ENCODE peak calls at places on chromosomes 1 and 21, in eight cellular contexts. C is fibroblast of mammary gland, O is heart left ventricle, A is coronary artery, I is choroid plexus epithelial cell, W is dorsolateral prefrontal cortex, D is fibroblast of lung, H is HFFc6. V is an unnamed sample.

GRCh38 chr1:25774921-25775774 is 24.8 kb upstream of the SELENON start:
- DNase-seq in C (no peak), O (no peak), A (no peak), I (no peak), W (no peak), D (no peak), H (no peak), V (no peak)

GRCh38 chr1:108114026-108114599 is 86.0 kb downstream of the SLC25A24 start:
- DNase-seq in C (no peak), O (no peak), A (no peak), I (no peak), W (no peak), D (no peak), H (no peak), V (no peak)

GRCh38 chr1:51518730-51519047 is 377 bp downstream of the EPS15 start:
- DNase-seq in C (no peak), O (peak), A (peak), I (peak), W (no peak), D (no peak), H (no peak), V (no peak)

GRCh38 chr1:98217601-98218000 is 296.8 kb upstream of the DPYD start:
- DNase-seq in C (no peak), O (no peak), A (no peak), I (no peak), W (no peak), D (no peak), H (no peak), V (no peak)

GRCh38 chr1:246695666-246696065 is 28.5 kb upstream of the SCCPDH start:
- DNase-seq in C (no peak), O (no peak), A (no peak), I (no peak), W (no peak), D (no peak), H (no peak), V (no peak)

GRCh38 chr1:30187413-30188023 is 535.9 kb downstream of the MATN1 start:
- DNase-seq in C (no peak), O (no peak), A (no peak), I (no peak), W (no peak), D (no peak), H (no peak), V (peak)

GRCh38 chr21:34962586-34963222 is 86.4 kb downstream of the RUNX1 start:
- DNase-seq in C (no peak), O (no peak), A (no peak), I (peak), W (no peak), D (no peak), H (no peak), V (no peak)

GRCh38 chr21:45421071-45421845 is 16.3 kb downstream of the COL18A1 start:
- DNase-seq in C (no peak), O (peak), A (no peak), I (no peak), W (no peak), D (no peak), H (no peak), V (peak)

GRCh38 chr1:30313176-30313575 is 410.2 kb downstream of the MATN1 start:
- DNase-seq in C (no peak), O (no peak), A (peak), I (no peak), W (no peak), D (no peak), H (no peak), V (no peak)

GRCh38 chr1:230681599-230681998 is 32.3 kb downstream of the AGT start:
- DNase-seq in C (peak), O (no peak), A (no peak), I (peak), W (no peak), D (peak), H (peak), V (no peak)

GRCh38 chr1:234607091-234608025 is 2.6 kb downstream of the IRF2BP2 start:
- DNase-seq in C (peak), O (peak), A (no peak), I (no peak), W (no peak), D (peak), H (no peak), V (no peak)

GRCh38 chr1:230772457-230773395 is 25.5 kb downstream of the CAPN9 start:
- DNase-seq in C (peak), O (peak), A (no peak), I (peak), W (peak), D (peak), H (peak), V (no peak)

GRCh38 chr1:111556318-111557037 is 53.0 kb upstream of the ADORA3 start:
- DNase-seq in C (no peak), O (no peak), A (no peak), I (no peak), W (no peak), D (no peak), H (no peak), V (no peak)

GRCh38 chr1:160095382-160096105 is 2.9 kb downstream of the IGSF8 start:
- DNase-seq in C (no peak), O (no peak), A (no peak), I (no peak), W (peak), D (no peak), H (no peak), V (no peak)

GRCh38 chr1:56644064-56644940 is 812 bp upstream of the PRKAA2 start:
- DNase-seq in C (no peak), O (no peak), A (no peak), I (peak), W (no peak), D (no peak), H (no peak), V (no peak)

GRCh38 chr1:111743679-111744101 is 4.5 kb upstream of the INKA2 start:
- DNase-seq in C (peak), O (peak), A (no peak), I (peak), W (no peak), D (peak), H (peak), V (no peak)

GRCh38 chr1:172720325-172720724 is 61.4 kb downstream of the FASLG start:
- DNase-seq in C (no peak), O (no peak), A (no peak), I (no peak), W (no peak), D (no peak), H (no peak), V (no peak)

GRCh38 chr1:205787287-205787916 is 12.1 kb upstream of the RAB29 start:
- DNase-seq in C (no peak), O (no peak), A (no peak), I (no peak), W (no peak), D (no peak), H (no peak), V (no peak)

GRCh38 chr1:53111073-53111556 is 31.3 kb downstream of the SLC1A7 start:
- DNase-seq in C (peak), O (no peak), A (no peak), I (peak), W (no peak), D (peak), H (peak), V (no peak)

GRCh38 chr1:3564921-3565831 is 46.1 kb downstream of the MEGF6 start:
- DNase-seq in C (peak), O (no peak), A (no peak), I (peak), W (no peak), D (no peak), H (no peak), V (no peak)

GRCh38 chr1:31112223-31112622 is 46.7 kb upstream of the PUM1 start:
- DNase-seq in C (no peak), O (no peak), A (no peak), I (no peak), W (no peak), D (no peak), H (no peak), V (no peak)

GRCh38 chr1:62110198-62110817 is 84.3 kb upstream of the L1TD1 start:
- DNase-seq in C (peak), O (no peak), A (no peak), I (peak), W (no peak), D (no peak), H (no peak), V (no peak)

DNA sequence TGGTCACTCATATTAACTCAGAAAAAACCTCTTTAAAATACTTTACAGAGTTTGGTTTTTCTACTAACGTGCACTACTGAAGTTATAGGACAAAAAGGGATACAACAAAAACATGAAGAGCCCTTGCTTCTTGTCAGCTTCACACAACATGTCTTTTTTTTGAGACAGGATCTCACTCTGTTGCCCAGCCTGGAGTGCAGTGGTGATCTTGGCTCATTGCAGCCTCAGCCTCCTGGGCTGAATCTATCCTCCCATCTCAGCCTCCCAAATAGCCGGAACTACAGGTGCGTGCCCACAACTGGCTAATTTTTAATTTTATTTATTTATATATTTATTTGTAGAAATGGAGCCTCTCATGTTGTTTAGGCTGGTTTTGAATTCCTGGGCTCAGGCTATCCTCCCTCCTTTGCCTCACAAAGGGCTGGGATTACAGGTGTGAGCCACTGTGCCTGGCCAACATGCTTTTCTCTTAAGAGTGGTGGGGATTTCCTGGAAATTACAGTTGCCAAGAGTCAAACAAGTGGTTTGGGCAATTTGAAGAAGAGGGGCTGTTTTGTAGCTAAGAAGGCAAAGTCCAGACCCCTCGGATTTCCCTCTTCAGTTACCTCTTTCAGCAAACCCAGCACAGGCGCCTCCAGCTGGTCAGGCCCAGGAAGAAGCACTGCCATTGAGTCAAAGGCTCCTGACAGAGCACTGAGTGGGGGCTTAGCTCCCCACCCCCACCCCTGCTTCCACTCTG is 6.4 kb upstream of the SMPDL3B start:
- DNase-seq in C (no peak), O (no peak), A (no peak), I (no peak), W (no peak), D (peak), H (no peak), V (no peak)
- TF ChIP-seq CTCF in C (no peak), O (no peak), A (no peak), I (peak), W (no peak), D (no peak), H (no peak), V (no peak)

DNA sequence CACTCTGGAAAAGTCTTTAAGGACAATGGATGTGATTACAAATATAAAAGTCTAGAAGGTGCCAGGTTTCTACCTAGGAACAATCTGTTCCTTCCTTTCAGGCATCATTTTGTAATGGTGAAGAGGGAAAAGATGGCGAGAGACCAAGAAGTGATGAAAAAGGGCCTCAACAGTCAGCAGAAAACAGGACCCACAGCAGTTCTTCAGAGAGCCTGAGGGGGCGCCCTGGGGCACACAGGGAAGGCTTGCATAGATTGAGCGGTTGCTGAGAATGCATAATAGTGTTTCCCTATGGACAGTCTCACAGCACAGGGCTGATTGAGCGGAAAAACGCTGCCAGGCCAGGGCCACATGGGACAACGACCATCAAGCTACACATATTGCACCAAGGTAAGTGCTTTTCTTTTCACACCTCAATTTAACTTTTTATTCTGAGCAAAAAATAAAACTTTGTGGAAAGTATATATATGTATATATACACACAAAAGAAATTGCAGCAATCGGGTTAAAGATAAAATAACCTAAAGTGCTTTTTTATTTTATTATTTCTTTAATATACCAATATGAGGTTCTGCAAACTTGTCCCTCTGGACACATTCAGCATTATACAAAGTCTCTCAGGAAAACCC is 3.1 kb upstream of the YRDC start:
- DNase-seq in C (peak), O (peak), A (no peak), I (peak), W (peak), D (peak), H (peak), V (peak)
- TF ChIP-seq CTCF in C (peak), O (peak), A (peak), I (peak), W (peak), D (peak), H (peak), V (peak)

GRCh38 chr1:239997515-239998311 is 94.0 kb upstream of the FMN2 start:
- DNase-seq in C (no peak), O (no peak), A (no peak), I (no peak), W (no peak), D (peak), H (no peak), V (no peak)
- TF ChIP-seq CTCF in C (no peak), O (no peak), A (no peak), I (no peak), W (no peak), D (peak), H (peak), V (peak)

DNA sequence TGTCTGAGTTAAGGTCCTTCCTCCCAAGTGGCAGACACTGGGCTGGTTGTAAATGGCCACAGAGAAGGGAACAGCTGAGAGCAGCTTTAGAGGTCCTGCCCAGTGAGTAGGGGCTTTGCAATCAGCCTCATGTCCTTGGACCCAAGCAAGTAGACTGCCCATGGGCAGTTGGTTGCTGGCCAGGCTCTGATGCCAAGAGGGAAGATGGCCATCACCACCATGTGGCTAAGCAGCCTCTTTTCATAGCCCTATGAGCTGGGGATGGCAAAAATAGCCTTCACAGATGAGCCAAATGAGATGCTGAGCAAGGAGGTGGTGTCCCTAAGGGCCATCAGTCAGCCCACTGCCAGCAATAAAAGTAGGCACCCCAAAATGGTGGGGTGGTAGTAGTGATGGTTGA is 3.2 kb downstream of the DISP3 start:
- DNase-seq in C (no peak), O (no peak), A (no peak), I (no peak), W (no peak), D (no peak), H (no peak), V (no peak)
- TF ChIP-seq CTCF in C (no peak), O (no peak), A (no peak), I (no peak), W (no peak), D (no peak), H (no peak), V (no peak)

DNA sequence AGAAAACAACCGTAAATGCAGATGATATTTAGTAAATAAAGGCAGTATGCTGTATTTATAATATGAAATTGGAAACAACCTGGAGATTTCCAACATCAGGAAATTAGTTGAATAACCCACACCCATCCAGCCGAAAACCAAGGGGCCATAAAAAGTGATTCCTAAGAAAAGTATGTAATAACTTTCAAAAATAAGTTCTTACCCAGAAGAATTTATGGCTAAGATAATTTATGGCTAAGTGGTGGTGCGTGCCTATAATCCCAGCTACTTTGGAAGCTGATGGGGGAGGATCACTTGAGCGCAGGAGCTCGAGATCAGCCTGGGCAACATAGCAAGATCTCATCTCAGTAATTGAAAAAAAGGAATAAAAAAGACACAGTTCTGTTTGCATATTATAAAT is 43.2 kb downstream of the TMCO4 start:
- DNase-seq in C (no peak), O (no peak), A (no peak), I (no peak), W (no peak), D (no peak), H (peak), V (no peak)
- TF ChIP-seq CTCF in C (no peak), O (no peak), A (no peak), I (no peak), W (no peak), D (no peak), H (no peak), V (no peak)

GRCh38 chr1:217431395-217431794 is 199.5 kb downstream of the GPATCH2 start:
- DNase-seq in C (no peak), O (no peak), A (no peak), I (peak), W (no peak), D (no peak), H (no peak), V (no peak)
- TF ChIP-seq CTCF in C (peak), O (no peak), A (no peak), I (peak), W (no peak), D (no peak), H (no peak), V (no peak)

DNA sequence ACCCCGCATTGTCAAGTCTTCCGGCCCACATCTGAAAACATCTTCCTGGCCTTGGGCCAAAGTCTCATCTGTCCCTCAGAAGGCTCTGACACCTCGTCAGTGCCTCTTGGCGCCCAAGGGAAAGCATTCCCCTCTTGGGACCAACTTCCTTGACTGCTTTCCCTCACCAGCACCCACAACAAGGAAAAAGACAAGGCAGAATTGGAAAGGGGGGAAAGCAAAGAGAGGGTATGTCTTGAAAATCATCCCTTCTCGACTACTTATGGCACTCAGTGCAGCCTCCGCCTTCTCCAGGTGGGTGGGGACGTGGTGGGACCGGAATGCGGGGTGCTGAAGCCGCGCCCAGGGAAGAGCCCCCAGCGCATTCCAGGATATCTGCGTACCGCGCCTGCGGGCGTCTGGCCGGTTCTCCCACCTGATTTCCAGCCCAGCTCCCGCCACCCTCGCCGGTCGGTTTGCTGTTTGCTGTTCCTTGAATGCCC is 554 bp upstream of the SLC39A1 start:
- DNase-seq in C (no peak), O (no peak), A (no peak), I (no peak), W (no peak), D (peak), H (no peak), V (peak)
- TF ChIP-seq CTCF in C (no peak), O (no peak), A (no peak), I (no peak), W (no peak), D (no peak), H (no peak), V (no peak)

GRCh38 chr1:100811808-100812207 is 82.8 kb downstream of the EXTL2 start:
- DNase-seq in C (no peak), O (no peak), A (no peak), I (no peak), W (no peak), D (no peak), H (no peak), V (no peak)

GRCh38 chr1:100810360-100810759 is 84.3 kb downstream of the EXTL2 start:
- DNase-seq in C (peak), O (no peak), A (no peak), I (no peak), W (no peak), D (no peak), H (no peak), V (no peak)

DNA sequence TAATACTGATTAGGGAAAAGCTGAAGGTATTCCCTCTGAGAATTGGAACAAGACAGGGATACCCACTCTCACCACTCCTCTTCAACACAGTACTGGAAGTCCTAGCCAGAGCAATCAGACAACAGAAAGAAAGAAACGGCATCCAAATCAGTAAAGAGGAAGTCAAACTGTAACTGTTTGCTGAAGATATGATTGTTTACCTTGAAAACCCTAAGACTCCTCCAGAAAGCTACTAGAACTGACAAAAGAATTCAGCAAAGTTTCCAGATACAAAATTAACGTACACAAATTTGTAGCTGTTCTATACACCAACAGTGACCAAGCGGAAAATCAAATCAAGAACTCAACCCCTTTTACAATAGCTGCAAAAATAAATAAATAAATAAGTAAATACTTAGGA is 78.6 kb downstream of the EXTL2 start:
- DNase-seq in C (no peak), O (no peak), A (no peak), I (no peak), W (no peak), D (no peak), H (no peak), V (no peak)
- TF ChIP-seq CTCF in C (no peak), O (no peak), A (no peak), I (no peak), W (no peak), D (no peak), H (no peak), V (no peak)

DNA sequence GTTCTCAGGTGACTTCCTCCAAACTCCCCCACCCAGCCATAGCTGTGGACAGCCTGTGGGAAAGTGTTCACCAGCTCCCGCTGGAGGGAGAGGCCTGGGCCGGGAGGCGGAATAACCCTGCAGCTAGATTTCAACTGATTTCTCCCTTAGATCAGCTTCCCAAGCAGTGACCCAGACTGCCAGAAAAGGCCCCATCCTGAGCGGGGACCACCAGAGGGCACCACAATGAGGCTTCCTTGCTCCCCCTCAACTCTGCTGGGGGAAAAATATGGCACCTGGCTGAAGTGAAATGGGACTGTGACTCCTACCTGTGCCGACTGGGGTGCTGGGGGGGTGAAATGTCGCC is 50.8 kb downstream of the RHBG start:
- DNase-seq in C (no peak), O (no peak), A (no peak), I (no peak), W (no peak), D (no peak), H (no peak), V (no peak)
- TF ChIP-seq CTCF in C (no peak), O (no peak), A (no peak), I (peak), W (no peak), D (no peak), H (peak), V (no peak)